ENCODE peak calls at places on chromosomes 6 and 20, in ten cellular contexts. N is uterus, C is fibroblast of mammary gland, X is adrenal gland, B is neural crest cell, H is Peyer's patch, Z is HFF-Myc, R is progenitor cell of endocrine pancreas, P is H9, O is GM12865. J is an unnamed sample.

GRCh38 chr20:17969884-17970409 is 1.1 kb downstream of the MGME1 start:
- DNase-seq in N (no peak), Z (no peak), B (no peak), P (no peak), C (peak), H (peak), X (peak), O (peak), R (no peak), J (no peak)

GRCh38 chr20:3045042-3045815 is 623 bp upstream of the MRPS26 start:
- DNase-seq in R (no peak), B (no peak), Z (no peak), O (peak), P (peak), X (peak), N (peak), C (peak), H (peak), J (peak)

GRCh38 chr20:50308166-50308512 is 117.5 kb downstream of the CEBPB start:
- DNase-seq in O (no peak), Z (no peak), C (no peak), X (no peak), H (no peak), B (no peak), P (no peak), N (no peak), R (no peak), J (no peak)

GRCh38 chr20:62603907-62604785 is 38.2 kb upstream of the SLCO4A1 start:
- DNase-seq in H (no peak), P (no peak), X (no peak), B (no peak), R (no peak), Z (no peak), O (no peak), C (no peak), N (no peak), J (no peak)

GRCh38 chr20:3783516-3784225 is 2.4 kb upstream of the SPEF1 start:
- DNase-seq in H (no peak), C (no peak), X (no peak), N (no peak), O (no peak), R (no peak), B (no peak), Z (no peak), P (no peak), J (no peak)

GRCh38 chr20:33549229-33549628 is 59.3 kb downstream of the CBFA2T2 start:
- DNase-seq in R (no peak), P (no peak), Z (no peak), H (no peak), C (no peak), B (no peak), N (no peak), O (no peak), X (no peak), J (no peak)

GRCh38 chr6:136866872-136867416 is 44.6 kb downstream of the PEX7 start:
- DNase-seq in Z (no peak), P (no peak), O (no peak), B (no peak), H (no peak), R (no peak), X (no peak), C (peak), N (no peak), J (no peak)

GRCh38 chr20:36908603-36909002 is 32.7 kb downstream of the TLDC2 start:
- DNase-seq in R (no peak), X (no peak), B (no peak), N (no peak), O (peak), P (no peak), H (no peak), Z (no peak), C (no peak), J (no peak)

GRCh38 chr6:36626636-36627035 is 32.5 kb downstream of the SRSF3 start:
- DNase-seq in X (peak), P (no peak), O (no peak), N (no peak), H (peak), Z (no peak), B (no peak), C (no peak), R (no peak), J (no peak)

GRCh38 chr6:127902933-127903332 is 2.1 kb upstream of the THEMIS start:
- DNase-seq in H (no peak), O (no peak), R (no peak), X (no peak), Z (no peak), P (no peak), C (no peak), B (no peak), N (no peak), J (no peak)

GRCh38 chr6:127518710-127519468 is at the start of gene MTCL3:
- DNase-seq in X (no peak), H (no peak), P (peak), B (peak), O (no peak), Z (no peak), N (no peak), R (no peak), C (peak), J (peak)

GRCh38 chr6:125780540-125781306 is 10.0 kb upstream of the NCOA7 start:
- DNase-seq in O (peak), N (peak), H (peak), X (peak), R (no peak), C (peak), Z (no peak), P (peak), B (peak), J (peak)
- TF ChIP-seq CTCF in O (no peak), N (no peak), H (no peak), X (no peak), R (no peak), C (no peak), Z (no peak), P (no peak), B (no peak), J (no peak)

GRCh38 chr6:1020133-1020532 is 291.8 kb upstream of the FOXQ1 start:
- DNase-seq in B (no peak), O (no peak), Z (no peak), P (no peak), N (no peak), R (no peak), H (no peak), X (no peak), C (no peak), J (no peak)

GRCh38 chr6:1013656-1014430 is 298.1 kb upstream of the FOXQ1 start:
- DNase-seq in C (no peak), H (no peak), R (no peak), N (no peak), X (no peak), O (peak), Z (no peak), B (no peak), P (no peak), J (no peak)

GRCh38 chr6:1016329-1017302 is 295.3 kb upstream of the FOXQ1 start:
- DNase-seq in R (no peak), N (no peak), O (no peak), C (no peak), Z (no peak), B (no peak), P (no peak), X (no peak), H (no peak), J (no peak)

GRCh38 chr6:1014431-1014807 is 297.5 kb upstream of the FOXQ1 start:
- DNase-seq in H (no peak), P (no peak), C (no peak), B (no peak), X (no peak), R (no peak), Z (no peak), N (no peak), O (no peak), J (no peak)

DNA sequence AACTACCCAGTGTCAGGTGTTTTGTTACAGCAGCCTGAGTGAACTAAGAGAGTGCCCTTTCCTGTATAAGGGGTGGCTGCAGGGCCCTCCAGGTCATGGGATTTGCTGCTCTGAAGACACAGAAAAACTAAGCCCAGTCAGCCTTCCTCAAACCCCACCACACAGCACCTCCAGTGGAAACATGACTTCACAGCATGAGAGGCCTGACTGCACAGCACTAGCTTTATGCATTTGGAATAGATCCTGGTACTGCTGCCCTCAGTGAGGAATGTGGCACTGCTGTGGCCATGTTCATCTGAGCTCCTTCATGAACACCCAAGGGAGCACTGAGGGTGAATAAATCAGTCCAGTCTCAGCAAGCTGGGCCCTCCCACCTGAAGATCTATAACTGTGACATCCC is 296.1 kb upstream of the FOXQ1 start:
- DNase-seq in R (no peak), P (no peak), X (no peak), O (no peak), C (no peak), B (no peak), N (no peak), H (no peak), Z (peak), J (peak)
- TF ChIP-seq CTCF in R (peak), P (no peak), X (no peak), O (peak), C (no peak), B (no peak), N (no peak), H (no peak), Z (peak), J (no peak)

GRCh38 chr6:37699138-37699766 is 1.6 kb upstream of the MDGA1 start:
- DNase-seq in O (no peak), Z (no peak), B (no peak), H (no peak), P (no peak), C (no peak), X (no peak), N (peak), R (no peak), J (no peak)

GRCh38 chr6:37700266-37700973 is 2.7 kb upstream of the MDGA1 start:
- DNase-seq in X (no peak), O (no peak), P (no peak), B (no peak), R (no peak), Z (no peak), H (no peak), C (no peak), N (no peak), J (no peak)

GRCh38 chr6:37704923-37705238 is 7.2 kb upstream of the MDGA1 start:
- DNase-seq in P (no peak), H (no peak), R (no peak), Z (no peak), N (no peak), O (no peak), X (no peak), B (no peak), C (no peak), J (no peak)

GRCh38 chr6:37704066-37704465 is 6.4 kb upstream of the MDGA1 start:
- DNase-seq in O (no peak), Z (no peak), P (no peak), N (no peak), X (no peak), C (no peak), R (no peak), H (no peak), B (no peak), J (no peak)

DNA sequence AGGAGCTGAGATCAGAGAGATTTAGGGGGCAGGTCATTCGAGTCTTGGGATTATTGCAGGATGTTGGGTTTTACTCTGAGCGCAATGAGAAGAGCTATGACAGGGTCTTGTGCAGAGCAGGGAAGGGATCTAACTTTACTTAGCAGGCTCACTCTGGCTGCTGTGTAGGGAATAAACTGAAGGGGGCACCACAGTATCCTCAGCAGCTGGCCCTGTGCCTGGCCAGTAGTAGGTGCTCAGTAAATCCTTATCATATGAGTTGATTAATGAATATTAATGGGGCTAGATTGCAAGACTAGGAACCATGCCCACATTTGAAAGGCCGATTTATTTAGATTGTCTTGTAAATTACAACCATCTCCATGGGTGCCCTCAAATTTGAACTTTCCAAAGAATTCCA is 4.6 kb upstream of the MDGA1 start:
- DNase-seq in B (no peak), N (no peak), O (no peak), H (no peak), X (no peak), P (no peak), Z (no peak), C (no peak), R (no peak), J (no peak)
- TF ChIP-seq CTCF in B (peak), N (no peak), O (peak), H (no peak), X (no peak), P (peak), Z (no peak), C (peak), R (peak), J (no peak)

DNA sequence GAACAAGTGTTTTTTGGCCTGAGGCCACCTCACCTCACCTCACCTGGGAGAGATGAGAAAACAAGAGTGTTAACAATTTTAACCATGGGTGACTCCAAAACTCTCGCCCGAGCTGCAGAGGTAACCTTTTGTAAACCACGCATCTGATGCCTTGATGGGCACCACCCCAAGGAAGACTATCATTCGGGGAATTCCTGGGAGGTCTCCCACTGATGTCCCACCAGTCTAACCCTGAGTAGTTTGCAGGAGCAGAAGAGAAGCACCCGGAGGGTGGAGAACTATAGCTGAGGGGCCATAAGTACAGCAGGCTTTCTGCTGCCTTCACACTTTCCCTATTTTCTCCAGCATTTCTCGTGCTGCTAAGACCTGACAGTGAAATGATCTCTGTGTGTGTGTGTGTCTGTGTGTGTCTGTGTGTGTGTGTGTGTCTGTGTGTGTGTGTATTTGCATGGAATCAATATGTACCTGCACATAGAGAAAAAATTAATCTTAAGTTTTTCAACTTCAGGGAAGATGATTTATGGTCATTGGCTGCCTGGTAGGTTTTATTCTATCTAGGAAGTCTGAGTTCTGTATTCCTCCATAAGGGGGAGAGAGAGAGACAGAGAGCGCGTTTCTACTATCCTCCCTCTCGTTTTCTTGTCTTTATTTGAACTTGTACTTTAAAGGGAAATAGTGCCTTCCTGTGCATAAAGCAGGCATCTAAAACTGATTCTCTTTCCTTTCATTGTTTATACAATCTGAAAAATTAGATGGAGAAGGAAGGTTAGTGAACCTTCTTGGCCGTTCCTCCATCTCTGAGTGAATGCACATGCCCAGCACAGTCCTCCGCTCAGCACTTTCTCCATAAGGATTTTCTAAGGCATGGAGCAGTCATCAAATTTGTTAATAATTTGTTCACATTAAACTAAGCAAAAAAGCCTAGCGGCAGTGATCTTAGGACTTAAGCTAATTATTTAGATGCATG is 75.9 kb downstream of the CAP2 start:
- DNase-seq in R (no peak), N (no peak), C (peak), X (no peak), Z (no peak), P (no peak), B (no peak), O (no peak), H (no peak), J (no peak)
- TF ChIP-seq CTCF in R (peak), N (peak), C (peak), X (peak), Z (no peak), P (peak), B (peak), O (no peak), H (no peak), J (no peak)

DNA sequence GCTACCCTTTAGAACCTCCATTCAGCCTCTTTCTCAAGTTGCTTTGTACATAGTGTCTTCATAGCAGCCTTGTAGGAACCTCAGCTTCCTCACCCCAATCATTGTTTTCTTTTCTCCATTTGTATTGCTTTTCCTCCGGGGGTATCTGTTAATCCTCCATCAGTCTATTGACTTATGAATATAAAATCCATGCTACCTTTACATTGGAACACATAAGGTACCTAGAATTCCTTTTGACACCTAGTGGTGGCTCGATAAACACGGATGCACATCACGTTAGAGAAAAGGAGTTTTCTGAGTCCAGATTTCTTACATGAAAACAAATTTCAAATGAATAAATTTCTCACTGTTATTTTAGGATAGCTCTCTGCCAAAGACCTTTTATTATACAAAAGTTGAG is 6.3 kb upstream of the EDN1 start:
- DNase-seq in Z (no peak), O (no peak), B (no peak), P (no peak), N (no peak), X (no peak), H (no peak), R (no peak), C (no peak), J (no peak)
- TF ChIP-seq CTCF in Z (no peak), O (no peak), B (peak), P (peak), N (no peak), X (no peak), H (no peak), R (no peak), C (no peak), J (no peak)

GRCh38 chr6:145887969-145888368 is 73.4 kb upstream of the FBXO30 start:
- DNase-seq in B (no peak), H (no peak), N (no peak), P (no peak), X (no peak), C (peak), O (peak), R (no peak), Z (no peak), J (no peak)
- TF ChIP-seq CTCF in B (peak), H (no peak), N (no peak), P (peak), X (peak), C (peak), O (peak), R (peak), Z (peak), J (no peak)

DNA sequence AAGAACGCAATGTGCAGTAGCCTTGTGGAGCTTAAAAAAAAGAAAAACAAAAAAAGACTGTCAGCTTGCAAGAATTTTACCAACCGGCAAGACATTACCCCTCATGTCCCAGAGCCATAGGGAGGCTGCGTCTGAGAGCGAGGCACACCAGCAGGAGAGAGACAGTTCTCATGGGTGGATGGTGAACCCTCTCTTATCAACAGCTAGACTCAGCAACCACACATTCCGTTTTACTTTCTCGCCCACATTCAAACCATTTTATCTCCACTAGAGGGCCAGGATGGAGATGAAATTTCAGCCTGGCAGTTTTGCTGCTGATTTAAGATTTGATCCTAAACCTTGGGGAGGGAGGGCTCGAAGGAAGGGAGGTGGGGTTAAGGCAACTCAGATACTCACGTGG is 247.0 kb downstream of the ATXN1 start:
- DNase-seq in X (no peak), H (no peak), R (no peak), P (peak), C (peak), N (no peak), O (peak), B (peak), Z (no peak), J (no peak)
- TF ChIP-seq CTCF in X (peak), H (peak), R (peak), P (peak), C (peak), N (peak), O (peak), B (peak), Z (peak), J (peak)